ENCODE peak calls at places on chromosomes 2 and 18, in five cellular contexts. X is A673, K is pancreas, E is mesendoderm, B is fibroblast of pulmonary artery. R is an unnamed sample.

GRCh38 chr2:20456049-20456665 is 9.3 kb downstream of the RHOB start:
- DNase-seq in X (no peak), K (no peak), E (no peak), B (no peak), R (no peak)

GRCh38 chr2:11629851-11630250 is 40.1 kb downstream of the NTSR2 start:
- DNase-seq in X (no peak), K (no peak), E (no peak), B (no peak), R (no peak)

GRCh38 chr2:122480381-122481243 is 725.2 kb downstream of the TSN start:
- DNase-seq in X (peak), K (no peak), E (no peak), B (no peak), R (no peak)

GRCh38 chr2:96869281-96869823 is 528 bp downstream of the SEMA4C start:
- DNase-seq in X (peak), K (peak), E (peak), B (peak), R (peak)

GRCh38 chr18:55268146-55268545 is 308.9 kb upstream of the CCDC68 start:
- DNase-seq in X (no peak), K (no peak), E (no peak), B (no peak), R (no peak)

GRCh38 chr2:64488050-64488974 is 34.4 kb downstream of the LGALSL start:
- DNase-seq in X (peak), K (peak), E (peak), B (peak), R (peak)

GRCh38 chr2:24743914-24744313 is 49.3 kb downstream of the PTRHD1 start:
- DNase-seq in X (no peak), K (no peak), E (no peak), B (no peak), R (no peak)

GRCh38 chr2:228613133-228613532 is 431.6 kb upstream of the SPHKAP start:
- DNase-seq in X (no peak), K (no peak), E (no peak), B (peak), R (peak)

GRCh38 chr2:174600349-174600748 is 2.7 kb upstream of the WIPF1 start:
- DNase-seq in X (no peak), K (no peak), E (no peak), B (no peak), R (no peak)

GRCh38 chr2:16314001-16314400 is 351.6 kb downstream of the CYRIA start:
- DNase-seq in X (no peak), K (no peak), E (no peak), B (no peak), R (no peak)

GRCh38 chr2:12716250-12717190 is at the start of gene TRIB2:
- DNase-seq in X (peak), K (peak), E (peak), B (peak), R (peak)